ENCODE peak calls at places on chromosomes 5 and 9, in nine cellular contexts. J, G, C, R, X, N, E, Q and A are unnamed samples.

GRCh38 chr5:149046196-149046829 is 16.5 kb downstream of the SH3TC2 start:
- DNase-seq in Q (no peak), J (no peak), N (no peak), R (no peak), G (no peak), X (no peak), C (no peak), E (no peak), A (no peak)

GRCh38 chr5:82387041-82387818 is 109.1 kb upstream of the RPS23 start:
- DNase-seq in E (no peak), G (no peak), C (no peak), J (no peak), Q (no peak), N (no peak), X (no peak), R (no peak), A (peak; percentile 100)

GRCh38 chr9:108972186-108972585 is 38.0 kb downstream of the ABITRAM start:
- DNase-seq in G (peak; percentile 19), N (no peak), E (no peak), R (no peak), X (no peak), C (no peak), J (no peak), Q (no peak), A (no peak)

GRCh38 chr9:128405780-128406171 is 14.9 kb upstream of the CERCAM start:
- DNase-seq in J (no peak), G (no peak), E (no peak), R (no peak), Q (no peak), N (no peak), C (no peak), X (no peak), A (no peak)

GRCh38 chr5:112308608-112309007 is 110.5 kb downstream of the EPB41L4A start:
- DNase-seq in Q (no peak), E (no peak), N (no peak), C (no peak), J (no peak), R (no peak), X (no peak), G (no peak), A (no peak)

GRCh38 chr5:173812811-173813550 is 75.2 kb upstream of the CPEB4 start:
- DNase-seq in X (no peak), J (no peak), N (no peak), G (no peak), E (no peak), R (no peak), C (no peak), Q (no peak), A (no peak)

GRCh38 chr5:161889971-161890370 is 42.1 kb downstream of the GABRA1 start:
- DNase-seq in C (no peak), J (no peak), G (no peak), E (no peak), X (no peak), Q (no peak), R (no peak), N (no peak), A (no peak)

GRCh38 chr9:110538169-110538568 is 41.4 kb downstream of the SVEP1 start:
- DNase-seq in N (no peak), R (no peak), G (no peak), Q (no peak), J (no peak), E (no peak), C (no peak), X (no peak), A (no peak)

GRCh38 chr5:130136300-130136699 is 232.0 kb downstream of the CHSY3 start:
- DNase-seq in E (no peak), R (no peak), Q (no peak), X (no peak), C (no peak), N (no peak), J (no peak), G (no peak), A (no peak)

GRCh38 chr9:132525308-132525707 is 57.1 kb upstream of the BARHL1 start:
- DNase-seq in Q (no peak), X (no peak), C (no peak), N (no peak), J (no peak), G (no peak), E (no peak), R (no peak), A (no peak)

GRCh38 chr5:54091416-54092130 is 218.8 kb downstream of the ARL15 start:
- DNase-seq in Q (peak; percentile 78), G (no peak), E (no peak), X (no peak), R (no peak), C (no peak), N (no peak), J (no peak), A (no peak)

GRCh38 chr5:9356306-9356942 is 189.5 kb downstream of the SEMA5A start:
- DNase-seq in E (no peak), C (no peak), X (no peak), G (peak; percentile 61), N (no peak), Q (no peak), R (no peak), J (no peak), A (no peak)

GRCh38 chr9:18233776-18234445 is 240.0 kb upstream of the ADAMTSL1 start:
- DNase-seq in X (no peak), E (no peak), G (no peak), Q (no peak), J (no peak), N (no peak), C (no peak), R (no peak), A (no peak)

GRCh38 chr5:147853372-147853987 is 22.0 kb upstream of the SPINK1 start:
- DNase-seq in N (no peak), E (no peak), X (no peak), C (no peak), J (no peak), R (no peak), G (no peak), Q (no peak), A (no peak)

GRCh38 chr5:147849226-147849625 is 17.8 kb upstream of the SPINK1 start:
- DNase-seq in C (no peak), R (no peak), J (no peak), N (no peak), X (no peak), Q (no peak), G (no peak), E (no peak), A (no peak)

GRCh38 chr5:147852365-147852764 is 20.9 kb upstream of the SPINK1 start:
- DNase-seq in X (no peak), Q (no peak), N (no peak), C (no peak), J (no peak), R (no peak), G (no peak), E (no peak), A (no peak)

GRCh38 chr5:147854331-147854730 is 22.9 kb upstream of the SPINK1 start:
- DNase-seq in R (no peak), X (no peak), N (no peak), C (no peak), E (no peak), J (no peak), G (no peak), Q (no peak), A (no peak)

DNA sequence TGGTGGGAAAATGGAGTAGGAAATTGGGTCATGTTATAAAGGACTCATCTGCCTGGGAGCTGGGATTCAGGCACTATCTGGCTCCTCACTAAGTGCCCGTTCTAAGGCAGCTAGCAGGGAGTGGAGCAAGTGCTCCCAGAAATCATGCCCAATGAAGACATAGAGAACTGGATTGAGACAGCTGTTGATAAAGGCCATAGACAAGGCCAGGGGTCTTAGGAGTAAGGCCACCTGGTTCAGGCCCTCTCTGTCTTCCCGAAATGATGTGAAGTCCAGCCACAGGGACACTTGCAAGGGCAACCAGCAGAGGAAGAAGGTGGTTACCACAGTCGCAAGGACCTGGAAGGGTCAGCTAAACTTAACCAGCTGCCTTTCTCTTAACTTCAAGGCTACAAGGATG is 20.1 kb upstream of the SPINK1 start:
- DNase-seq in C (no peak), E (no peak), R (no peak), G (no peak), N (no peak), J (no peak), Q (no peak), X (no peak), A (no peak)
- TF ChIP-seq CTCF in C (no peak), E (no peak), R (no peak), G (no peak), N (no peak), J (no peak), Q (no peak), X (no peak), A (no peak)

GRCh38 chr5:15236911-15237508 is 263.0 kb upstream of the FBXL7 start:
- DNase-seq in X (no peak), R (no peak), E (no peak), N (no peak), Q (no peak), G (no peak), C (no peak), J (no peak), A (no peak)
- H3K4me3 ChIP-seq in X (no peak overlapping the region), R (no peak overlapping the region), E (no peak overlapping the region), N (no peak overlapping the region), Q (no peak overlapping the region), G (no peak overlapping the region), C (peak overlapping the region; percentile 25), J (no peak overlapping the region), A (no peak overlapping the region)

GRCh38 chr5:56178823-56179222 is 54.3 kb downstream of the ANKRD55 start:
- DNase-seq in R (no peak), Q (no peak), C (no peak), X (no peak), G (no peak), E (no peak), N (no peak), J (no peak), A (no peak)
- TF ChIP-seq CTCF in R (no peak), Q (no peak), C (no peak), X (no peak), G (no peak), E (no peak), N (no peak), J (no peak), A (no peak)

GRCh38 chr9:95477441-95477840 is 39.3 kb downstream of the PTCH1 start:
- DNase-seq in N (no peak), J (no peak), E (no peak), R (no peak), C (no peak), G (no peak), X (no peak), Q (no peak), A (no peak)
- H3K4me3 ChIP-seq in N (no peak overlapping the region), J (no peak overlapping the region), E (no peak overlapping the region), R (no peak overlapping the region), C (no peak overlapping the region), G (no peak overlapping the region), X (no peak overlapping the region), Q (no peak overlapping the region), A (no peak overlapping the region)

DNA sequence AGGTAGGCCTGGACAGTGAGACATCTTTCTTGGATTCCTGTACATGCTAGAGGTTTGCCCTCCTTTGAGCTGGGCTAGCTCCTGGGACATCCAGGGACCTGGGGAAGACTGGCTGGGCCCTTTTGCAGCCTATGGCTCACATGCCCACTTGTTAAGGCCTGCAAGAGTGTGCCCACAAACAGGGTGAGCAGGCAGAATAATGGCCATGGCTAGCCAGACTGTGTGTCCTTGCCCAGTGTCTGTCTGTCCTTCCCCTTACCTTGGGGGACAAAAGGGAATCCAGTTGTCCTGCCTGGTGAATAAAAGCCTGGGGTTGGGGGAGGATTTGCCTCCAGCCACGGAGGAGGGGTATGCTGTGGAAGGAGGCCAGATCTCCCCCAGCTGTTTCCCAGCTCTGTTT is 13.0 kb upstream of the CXXC5 start:
- DNase-seq in X (no peak), Q (no peak), J (no peak), C (no peak), N (no peak), R (no peak), E (no peak), G (no peak), A (no peak)
- TF ChIP-seq CTCF in X (no peak), Q (no peak), J (no peak), C (no peak), N (no peak), R (no peak), E (no peak), G (no peak), A (no peak)